ENCODE peak calls at places on chromosomes 16 and 17, in five cellular contexts. J is CD4-positive, CD25-positive, alpha-beta regulatory T cell; M is heart right ventricle; I is Peyer's patch; N is CD8-positive, alpha-beta memory T cell. A is an unnamed sample.

GRCh38 chr17:34758747-34759146 is 179.4 kb downstream of the TMEM132E start:
- DNase-seq in J (no peak), M (no peak), I (no peak), N (no peak), A (no peak)

GRCh38 chr17:31425646-31426045 is 34.2 kb downstream of the RAB11FIP4 start:
- DNase-seq in J (no peak), M (peak), I (no peak), N (no peak), A (no peak)

GRCh38 chr17:33292981-33293867 is at the start of gene ASIC2:
- DNase-seq in J (no peak), M (no peak), I (no peak), N (no peak), A (no peak)

GRCh38 chr17:29835438-29836351 is 94.3 kb downstream of the SSH2 start:
- DNase-seq in J (no peak), M (no peak), I (no peak), N (no peak), A (peak)

GRCh38 chr17:1711804-1712203 is 1.6 kb upstream of the TLCD2 start:
- DNase-seq in J (no peak), M (no peak), I (no peak), N (no peak), A (no peak)

GRCh38 chr17:62781356-62781755 is 26.8 kb downstream of the MARCHF10 start:
- DNase-seq in J (no peak), M (no peak), I (no peak), N (no peak), A (no peak)

GRCh38 chr17:2264023-2264860 is 39.3 kb downstream of the SMG6 start:
- DNase-seq in J (no peak), M (no peak), I (no peak), N (no peak), A (no peak)

GRCh38 chr16:31138621-31139578 is 3.4 kb upstream of the PRSS8 start:
- DNase-seq in J (no peak), M (peak), I (no peak), N (no peak), A (peak)

GRCh38 chr16:65739518-65739917 is 617.7 kb upstream of the CDH11 start:
- DNase-seq in J (no peak), M (no peak), I (no peak), N (no peak), A (no peak)

GRCh38 chr17:38560503-38561318 is 45.0 kb downstream of the SRCIN1 start:
- DNase-seq in J (peak), M (no peak), I (no peak), N (no peak), A (no peak)

GRCh38 chr17:83152745-83153611 is 73.6 kb downstream of the METRNL start:
- DNase-seq in J (no peak), M (peak), I (peak), N (no peak), A (peak)

GRCh38 chr17:46764709-46765401 is 53.6 kb downstream of the WNT3 start:
- DNase-seq in J (no peak), M (peak), I (no peak), N (no peak), A (peak)

GRCh38 chr16:19446886-19447285 is 29.2 kb downstream of the TMC5 start:
- DNase-seq in J (no peak), M (no peak), I (no peak), N (no peak), A (no peak)

GRCh38 chr16:19443659-19444058 is 26.0 kb downstream of the TMC5 start:
- DNase-seq in J (no peak), M (no peak), I (no peak), N (no peak), A (no peak)

GRCh38 chr16:19450186-19450585 is 32.5 kb downstream of the TMC5 start:
- DNase-seq in J (no peak), M (no peak), I (no peak), N (no peak), A (no peak)

GRCh38 chr16:19446300-19446846 is 28.7 kb downstream of the TMC5 start:
- DNase-seq in J (no peak), M (no peak), I (no peak), N (no peak), A (no peak)
- H3K27ac ChIP-seq in J (no peak), M (no peak), I (no peak), N (no peak), A (no peak)

DNA sequence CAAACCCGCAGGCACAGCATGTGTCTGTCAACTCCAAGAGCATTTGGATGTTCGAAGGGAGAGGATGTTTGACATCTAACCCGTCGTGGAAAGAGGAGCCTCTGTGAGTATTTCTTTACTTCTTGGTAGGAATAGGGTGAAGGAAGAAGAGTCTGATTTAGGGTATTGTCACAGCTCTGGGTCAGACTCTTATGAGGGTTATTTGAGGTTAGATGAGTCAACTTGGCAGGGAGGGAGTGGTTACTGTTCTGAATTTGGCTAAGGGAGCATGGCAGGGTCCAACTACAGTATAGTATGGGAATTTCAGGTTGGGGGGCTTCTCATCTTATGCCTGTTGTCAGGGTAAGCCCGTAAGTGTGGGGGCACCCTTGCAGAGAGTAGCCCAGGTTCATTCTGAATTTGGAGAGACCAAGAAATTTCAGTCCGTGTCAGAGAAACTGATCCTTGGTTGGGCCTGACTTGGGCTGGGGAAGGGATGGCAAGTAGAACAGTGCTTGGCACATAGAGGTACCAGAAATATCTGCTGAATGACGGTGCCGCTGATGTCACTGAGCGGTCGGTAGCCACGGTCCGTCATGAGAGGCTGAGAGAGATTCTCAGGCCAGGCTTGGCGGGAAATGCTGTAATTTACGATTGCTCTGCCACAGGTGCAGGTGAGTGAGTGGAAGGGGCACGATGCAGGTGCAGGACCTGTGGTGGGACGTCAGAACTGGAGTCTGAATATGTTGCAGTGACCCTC is 43.2 kb downstream of the MYH3 start:
- DNase-seq in J (no peak), M (no peak), I (no peak), N (no peak), A (no peak)
- H3K27ac ChIP-seq in J (no peak), M (no peak), I (no peak), N (no peak), A (no peak)

GRCh38 chr16:52470601-52471000 is 76.3 kb downstream of the TOX3 start:
- DNase-seq in J (no peak), M (no peak), I (no peak), N (no peak), A (no peak)
- H3K27ac ChIP-seq in J (no peak), M (no peak), I (no peak), N (no peak), A (no peak)

GRCh38 chr17:41547378-41547841 is 19.3 kb upstream of the KRT19 start:
- DNase-seq in J (no peak), M (no peak), I (no peak), N (no peak), A (no peak)

GRCh38 chr17:41551370-41551769 is 20.5 kb downstream of the KRT9 start:
- DNase-seq in J (no peak), M (no peak), I (no peak), N (no peak), A (no peak)

GRCh38 chr17:41547921-41548843 is 20.1 kb upstream of the KRT19 start:
- DNase-seq in J (peak), M (peak), I (no peak), N (no peak), A (peak)

GRCh38 chr17:41548844-41549595 is 20.9 kb upstream of the KRT19 start:
- DNase-seq in J (peak), M (peak), I (peak), N (peak), A (peak)

DNA sequence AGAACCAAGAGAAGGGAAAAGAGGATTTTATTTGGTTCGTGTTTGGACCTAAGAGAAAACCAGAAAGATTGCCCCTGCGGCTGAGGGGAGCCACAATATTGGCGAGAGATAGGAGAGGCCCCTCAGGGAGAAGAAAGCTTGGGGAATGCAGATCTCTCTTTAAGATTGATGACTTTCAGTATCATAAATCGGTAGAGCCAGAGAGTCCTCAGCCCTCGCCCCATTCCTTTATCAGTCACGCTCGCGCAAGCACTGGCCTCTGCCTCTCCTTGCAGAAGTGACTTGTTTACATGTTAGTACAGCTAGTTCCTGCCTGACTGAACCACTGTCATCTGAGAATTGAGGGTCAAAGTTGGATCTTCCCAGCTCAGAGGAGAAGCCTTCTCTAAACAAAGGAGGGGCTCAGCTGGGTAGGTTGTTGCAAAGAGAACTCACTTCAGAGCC is 21.5 kb upstream of the KRT19 start:
- DNase-seq in J (no peak), M (no peak), I (no peak), N (no peak), A (no peak)
- H3K27ac ChIP-seq in J (no peak), M (no peak), I (peak), N (peak), A (no peak)

GRCh38 chr16:48076455-48077012 is 79.3 kb downstream of the ABCC12 start:
- DNase-seq in J (no peak), M (no peak), I (no peak), N (no peak), A (no peak)

GRCh38 chr16:48075398-48075797 is 80.4 kb downstream of the ABCC12 start:
- DNase-seq in J (no peak), M (no peak), I (no peak), N (no peak), A (no peak)
- H3K27ac ChIP-seq in J (no peak), M (no peak), I (no peak), N (no peak), A (no peak)

GRCh38 chr16:10077861-10078260 is 104.4 kb downstream of the GRIN2A start:
- DNase-seq in J (no peak), M (no peak), I (no peak), N (no peak), A (no peak)
- H3K27ac ChIP-seq in J (no peak), M (no peak), I (no peak), N (no peak), A (no peak)